ENCODE peak calls at places on chromosomes 12 and 14, in five cellular contexts. Y is sciatic nerve, N is KBM-7, Q is HEK293T, U is RPMI7951. S is an unnamed sample.
A peak's percentile ranks its signal among the peaks of the same experiment; 100 is the strongest.

GRCh38 chr12:8011331-8011730 is 21.2 kb upstream of the FOXJ2 start:
- DNase-seq in Y (no peak), N (no peak), Q (no peak), U (no peak), S (no peak)

GRCh38 chr14:73168691-73169090 is 32.4 kb downstream of the PSEN1 start:
- DNase-seq in Y (no peak), N (no peak), Q (no peak), U (no peak), S (no peak)

GRCh38 chr12:127459166-127459565 is 807.8 kb upstream of the TMEM132C start:
- DNase-seq in Y (no peak), N (no peak), Q (no peak), U (no peak), S (no peak)

GRCh38 chr12:131105736-131106356 is 152.1 kb downstream of the ADGRD1 start:
- DNase-seq in Y (peak; percentile 64), N (no peak), Q (no peak), U (no peak), S (no peak)

GRCh38 chr14:76091036-76091435 is 60.7 kb upstream of the GPATCH2L start:
- DNase-seq in Y (no peak), N (peak; percentile 49), Q (peak; percentile 39), U (peak; percentile 17), S (no peak)

GRCh38 chr12:24379038-24379437 is 429.6 kb upstream of the SOX5 start:
- DNase-seq in Y (no peak), N (no peak), Q (no peak), U (no peak), S (no peak)

GRCh38 chr12:27824126-27824842 is 44.2 kb upstream of the MANSC4 start:
- DNase-seq in Y (no peak), N (no peak), Q (no peak), U (no peak), S (no peak)

GRCh38 chr14:105854600-105855245 is 328.3 kb downstream of the TMEM121 start:
- DNase-seq in Y (peak; percentile 48), N (no peak), Q (no peak), U (no peak), S (no peak)

GRCh38 chr12:62468394-62468793 is 1.8 kb downstream of the MON2 start:
- DNase-seq in Y (no peak), N (no peak), Q (no peak), U (no peak), S (no peak)

GRCh38 chr14:76708771-76709170 is 52.5 kb upstream of the VASH1 start:
- DNase-seq in Y (no peak), N (no peak), Q (no peak), U (no peak), S (no peak)

GRCh38 chr12:54404061-54405004 is 14.7 kb downstream of the ITGA5 start:
- DNase-seq in Y (no peak), N (peak; percentile 83), Q (peak; percentile 70), U (peak; percentile 30), S (no peak)

GRCh38 chr12:12896261-12896660 is 4.9 kb downstream of the GPRC5A start:
- DNase-seq in Y (no peak), N (no peak), Q (no peak), U (no peak), S (no peak)

GRCh38 chr12:101616027-101616494 is 21.3 kb downstream of the MYBPC1 start:
- DNase-seq in Y (no peak), N (peak; percentile 60), Q (no peak), U (peak; percentile 2), S (no peak)

GRCh38 chr12:47736877-47737676 is 11.8 kb upstream of the ENDOU start:
- DNase-seq in Y (peak; percentile 87), N (no peak), Q (no peak), U (peak; percentile 97), S (peak; percentile 24)

GRCh38 chr12:104296718-104297117 is 6.8 kb upstream of the EID3 start:
- DNase-seq in Y (no peak), N (no peak), Q (no peak), U (no peak), S (no peak)

S was measured in AG04450.